ENCODE peak calls at places on chromosomes 5 and 9, in ten cellular contexts. C is HFF-Myc, P is IMR-90, Y is RWPE1, Q is cardiac muscle cell, L is Calu3, S is uterus, E is GM20000, X is AG04450, F is lower leg skin. Z is an unnamed sample.

GRCh38 chr9:88872171-88872946 is 118.9 kb upstream of the S1PR3 start:
- DNase-seq in C (no peak), P (no peak), Y (no peak), Q (peak), L (no peak), S (no peak), E (no peak), X (no peak), F (no peak), Z (no peak)

GRCh38 chr9:86368871-86369521 is 14.8 kb upstream of the TUT7 start:
- DNase-seq in C (no peak), P (peak), Y (peak), Q (no peak), L (no peak), S (no peak), E (no peak), X (peak), F (no peak), Z (no peak)

GRCh38 chr9:110332766-110333165 is 4.9 kb downstream of the TXNDC8 start:
- DNase-seq in C (no peak), P (no peak), Y (peak), Q (no peak), L (no peak), S (no peak), E (no peak), X (no peak), F (no peak), Z (no peak)

GRCh38 chr9:134502261-134503211 is 139.1 kb upstream of the COL5A1 start:
- DNase-seq in C (peak), P (peak), Y (peak), Q (peak), L (peak), S (peak), E (no peak), X (peak), F (no peak), Z (no peak)

GRCh38 chr5:4182144-4182543 is 586.5 kb downstream of the IRX1 start:
- DNase-seq in C (no peak), P (no peak), Y (no peak), Q (no peak), L (no peak), S (no peak), E (no peak), X (no peak), F (no peak), Z (no peak)

GRCh38 chr9:112355305-112355953 is 22.0 kb upstream of the PTBP3 start:
- DNase-seq in C (no peak), P (no peak), Y (no peak), Q (no peak), L (no peak), S (peak), E (peak), X (no peak), F (no peak), Z (no peak)

GRCh38 chr5:19314840-19315239 is 673.2 kb downstream of the CDH18 start:
- DNase-seq in C (no peak), P (no peak), Y (peak), Q (no peak), L (peak), S (no peak), E (no peak), X (no peak), F (peak), Z (no peak)

GRCh38 chr5:89301572-89302025 is 418.6 kb upstream of the MEF2C start:
- DNase-seq in C (no peak), P (no peak), Y (no peak), Q (no peak), L (no peak), S (no peak), E (no peak), X (no peak), F (no peak), Z (no peak)

GRCh38 chr5:132363431-132364112 is 5.9 kb upstream of the SLC22A5 start:
- DNase-seq in C (peak), P (peak), Y (peak), Q (no peak), L (peak), S (no peak), E (no peak), X (peak), F (peak), Z (no peak)

GRCh38 chr5:143629871-143630658 is 181.9 kb upstream of the HMHB1 start:
- DNase-seq in C (no peak), P (peak), Y (no peak), Q (peak), L (peak), S (no peak), E (no peak), X (no peak), F (no peak), Z (no peak)

GRCh38 chr9:79969866-79970265 is 398.1 kb downstream of the TLE4 start:
- DNase-seq in C (no peak), P (no peak), Y (no peak), Q (no peak), L (no peak), S (no peak), E (no peak), X (no peak), F (no peak), Z (no peak)

GRCh38 chr5:69416180-69416579 is 1.3 kb downstream of the MARVELD2 start:
- DNase-seq in C (no peak), P (no peak), Y (no peak), Q (no peak), L (no peak), S (no peak), E (no peak), X (no peak), F (no peak), Z (no peak)

GRCh38 chr5:13994606-13995336 is 50.3 kb upstream of the DNAH5 start:
- DNase-seq in C (no peak), P (peak), Y (no peak), Q (no peak), L (no peak), S (no peak), E (peak), X (peak), F (no peak), Z (no peak)

GRCh38 chr9:116377179-116377790 is 223.7 kb downstream of the PAPPA start:
- DNase-seq in C (peak), P (peak), Y (peak), Q (no peak), L (no peak), S (no peak), E (no peak), X (peak), F (no peak), Z (no peak)

GRCh38 chr9:97518909-97519307 is 17.4 kb downstream of the TMOD1 start:
- DNase-seq in C (peak), P (peak), Y (peak), Q (no peak), L (peak), S (peak), E (no peak), X (peak), F (peak), Z (no peak)

GRCh38 chr5:181217111-181217804 is 5.8 kb upstream of the TRIM41 start:
- DNase-seq in C (no peak), P (peak), Y (peak), Q (peak), L (peak), S (peak), E (peak), X (no peak), F (no peak), Z (peak)

GRCh38 chr9:105088088-105088487 is 156.4 kb upstream of the SLC44A1 start:
- DNase-seq in C (no peak), P (no peak), Y (no peak), Q (no peak), L (no peak), S (no peak), E (no peak), X (no peak), F (peak), Z (no peak)

GRCh38 chr5:79305706-79306105 is 69.8 kb downstream of the JMY start:
- DNase-seq in C (no peak), P (peak), Y (peak), Q (no peak), L (no peak), S (no peak), E (no peak), X (no peak), F (no peak), Z (no peak)

GRCh38 chr5:43231977-43232376 is 40.0 kb downstream of the NIM1K start:
- DNase-seq in C (no peak), P (no peak), Y (no peak), Q (no peak), L (peak), S (no peak), E (no peak), X (no peak), F (no peak), Z (no peak)

GRCh38 chr5:136811086-136811485 is 445.7 kb upstream of the TRPC7 start:
- DNase-seq in C (no peak), P (peak), Y (no peak), Q (no peak), L (no peak), S (no peak), E (no peak), X (no peak), F (no peak), Z (no peak)

GRCh38 chr9:106862115-106862945 is 636 bp upstream of the ZNF462 start:
- DNase-seq in C (no peak), P (peak), Y (peak), Q (peak), L (peak), S (peak), E (peak), X (no peak), F (no peak), Z (peak)

GRCh38 chr5:181235323-181235688 is 8.4 kb downstream of the RACK1 start:
- DNase-seq in C (no peak), P (no peak), Y (no peak), Q (no peak), L (no peak), S (no peak), E (no peak), X (no peak), F (no peak), Z (no peak)

GRCh38 chr9:14741369-14741768 is 18.8 kb upstream of the CER1 start:
- DNase-seq in C (no peak), P (no peak), Y (no peak), Q (no peak), L (no peak), S (no peak), E (peak), X (no peak), F (no peak), Z (no peak)

GRCh38 chr5:140038373-140038957 is 4.6 kb downstream of the NRG2 start:
- DNase-seq in C (no peak), P (peak), Y (peak), Q (peak), L (no peak), S (no peak), E (peak), X (peak), F (no peak), Z (no peak)

GRCh38 chr5:107414802-107415201 is 255.9 kb downstream of the EFNA5 start:
- DNase-seq in C (no peak), P (no peak), Y (no peak), Q (peak), L (no peak), S (no peak), E (no peak), X (no peak), F (no peak), Z (no peak)

GRCh38 chr5:139652788-139653241 is 4.7 kb downstream of the CXXC5 start:
- DNase-seq in C (no peak), P (no peak), Y (no peak), Q (no peak), L (no peak), S (no peak), E (peak), X (no peak), F (no peak), Z (no peak)

GRCh38 chr5:141941307-141941706 is 16.7 kb downstream of the PCDH12 start:
- DNase-seq in C (peak), P (no peak), Y (peak), Q (no peak), L (no peak), S (no peak), E (no peak), X (no peak), F (no peak), Z (no peak)

GRCh38 chr9:122767821-122768220 is 20.9 kb upstream of the OR5C1 start:
- DNase-seq in C (no peak), P (no peak), Y (no peak), Q (no peak), L (no peak), S (no peak), E (no peak), X (no peak), F (no peak), Z (no peak)

GRCh38 chr9:34685591-34685990 is 5.5 kb downstream of the CCL19 start:
- DNase-seq in C (no peak), P (no peak), Y (no peak), Q (no peak), L (no peak), S (no peak), E (no peak), X (no peak), F (no peak), Z (no peak)

GRCh38 chr5:81125959-81126358 is 107.2 kb upstream of the CKMT2 start:
- DNase-seq in C (no peak), P (peak), Y (no peak), Q (no peak), L (no peak), S (no peak), E (no peak), X (no peak), F (no peak), Z (no peak)

GRCh38 chr5:137747848-137748247 is 6.3 kb downstream of the HNRNPA0 start:
- DNase-seq in C (no peak), P (no peak), Y (no peak), Q (no peak), L (no peak), S (no peak), E (no peak), X (no peak), F (no peak), Z (no peak)

GRCh38 chr5:108727639-108728565 is 19.8 kb upstream of the FER start:
- DNase-seq in C (peak), P (peak), Y (peak), Q (peak), L (peak), S (peak), E (peak), X (peak), F (peak), Z (peak)

GRCh38 chr5:82287625-82288024 is 9.5 kb upstream of the RPS23 start:
- DNase-seq in C (no peak), P (no peak), Y (no peak), Q (no peak), L (no peak), S (no peak), E (no peak), X (no peak), F (no peak), Z (no peak)

GRCh38 chr9:133195029-133195428 is 14.0 kb downstream of the OBP2B start:
- DNase-seq in C (no peak), P (no peak), Y (no peak), Q (no peak), L (no peak), S (no peak), E (no peak), X (no peak), F (no peak), Z (no peak)

GRCh38 chr9:123049589-123050222 is 16.2 kb downstream of the GPR21 start:
- DNase-seq in C (peak), P (peak), Y (peak), Q (no peak), L (no peak), S (peak), E (no peak), X (no peak), F (no peak), Z (no peak)

GRCh38 chr5:141779642-141780041 is 97.6 kb upstream of the ARAP3 start:
- DNase-seq in C (peak), P (peak), Y (peak), Q (no peak), L (peak), S (peak), E (no peak), X (no peak), F (no peak), Z (no peak)

DNA sequence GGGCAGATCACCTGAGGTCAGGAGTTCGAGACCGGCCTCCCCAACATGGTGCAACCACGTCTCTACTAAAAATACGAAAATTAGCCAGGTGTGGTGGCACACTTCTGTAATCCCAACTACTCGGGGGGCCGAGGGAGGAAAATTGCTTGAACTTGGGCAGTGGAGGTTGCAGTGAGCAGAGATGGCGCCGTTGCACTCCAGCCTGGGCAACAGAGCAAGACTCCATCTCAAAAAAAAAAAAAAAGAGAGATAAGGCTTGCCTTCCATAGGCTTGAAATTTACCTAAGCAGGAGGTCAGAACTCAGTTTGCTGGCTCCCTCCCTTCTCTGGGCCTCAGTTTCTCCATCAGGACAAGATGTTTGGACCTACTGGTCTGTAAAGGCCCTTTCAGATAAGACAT is 1.3 kb downstream of the SPOUT1 start:
- DNase-seq in C (no peak), P (no peak), Y (no peak), Q (no peak), L (no peak), S (no peak), E (no peak), X (no peak), F (no peak), Z (no peak)
- TF ChIP-seq CTCF in C (no peak), P (no peak), Y (no peak), Q (no peak), L (no peak), S (no peak), E (no peak), X (no peak), F (no peak), Z (no peak)

GRCh38 chr5:147565524-147565923 is 55.7 kb upstream of the DPYSL3 start:
- DNase-seq in C (no peak), P (peak), Y (peak), Q (no peak), L (no peak), S (no peak), E (no peak), X (no peak), F (no peak), Z (no peak)

GRCh38 chr5:147568710-147569109 is 58.8 kb upstream of the DPYSL3 start:
- DNase-seq in C (no peak), P (no peak), Y (no peak), Q (no peak), L (no peak), S (no peak), E (no peak), X (no peak), F (no peak), Z (no peak)

GRCh38 chr5:147573171-147573570 is 63.3 kb upstream of the DPYSL3 start:
- DNase-seq in C (no peak), P (no peak), Y (no peak), Q (no peak), L (no peak), S (no peak), E (no peak), X (no peak), F (no peak), Z (no peak)

DNA sequence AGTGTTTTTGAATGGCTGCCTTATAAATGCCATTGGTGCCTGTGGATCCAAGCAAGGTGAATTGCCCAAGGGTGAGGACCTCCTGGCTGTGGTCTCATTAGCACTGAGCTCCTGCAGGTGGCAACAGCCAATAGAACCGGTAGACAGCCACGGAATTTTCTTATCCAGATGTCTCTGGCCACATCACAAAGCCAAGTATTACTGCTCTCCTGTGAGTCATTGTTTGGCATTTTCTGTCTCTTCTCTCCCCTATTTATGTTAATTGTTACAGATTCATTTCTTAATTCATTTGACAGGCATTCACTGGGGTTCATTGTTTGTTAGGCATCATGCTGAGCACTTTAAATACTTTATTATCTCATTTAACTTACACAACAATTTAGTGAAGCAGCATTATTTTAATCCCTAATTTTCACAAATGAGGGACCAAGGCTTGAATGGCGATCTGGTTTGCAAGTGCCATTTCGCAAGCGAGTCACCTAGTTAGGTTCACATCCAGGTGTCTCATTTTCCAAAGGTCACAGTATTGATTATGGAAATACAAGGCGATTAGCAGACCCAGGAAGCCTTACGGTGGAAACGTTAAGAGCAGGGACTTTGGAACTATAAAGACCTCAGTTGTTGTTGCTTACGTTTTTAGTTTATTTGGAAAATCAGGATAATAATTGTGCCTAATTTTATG is 58.2 kb upstream of the DPYSL3 start:
- DNase-seq in C (peak), P (peak), Y (peak), Q (no peak), L (peak), S (no peak), E (no peak), X (peak), F (no peak), Z (no peak)
- TF ChIP-seq CTCF in C (no peak), P (no peak), Y (no peak), Q (no peak), L (no peak), S (no peak), E (no peak), X (no peak), F (no peak), Z (no peak)

DNA sequence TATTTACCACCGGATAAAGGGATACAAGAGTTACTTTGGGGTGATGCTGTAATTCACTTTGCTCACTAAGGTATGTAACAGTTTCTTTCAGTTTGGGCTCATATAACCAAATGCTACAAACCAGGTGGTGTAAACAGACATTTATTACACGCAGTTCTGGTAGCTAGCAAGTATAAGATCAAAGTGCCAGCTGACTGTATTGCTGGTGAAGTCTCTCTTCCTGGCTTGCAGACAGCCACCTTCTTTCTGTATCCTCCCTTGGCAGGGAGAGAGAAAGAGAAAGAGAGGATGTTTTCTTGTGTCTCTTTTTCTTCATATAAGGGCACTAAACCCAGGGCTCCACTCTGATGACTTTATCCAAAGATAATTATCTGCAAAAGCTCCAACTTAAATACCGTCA is 552.5 kb upstream of the FTMT start:
- DNase-seq in C (no peak), P (no peak), Y (no peak), Q (no peak), L (no peak), S (no peak), E (no peak), X (no peak), F (no peak), Z (no peak)
- TF ChIP-seq CTCF in C (no peak), P (no peak), Y (no peak), Q (no peak), L (no peak), S (no peak), E (no peak), X (no peak), F (no peak), Z (no peak)

DNA sequence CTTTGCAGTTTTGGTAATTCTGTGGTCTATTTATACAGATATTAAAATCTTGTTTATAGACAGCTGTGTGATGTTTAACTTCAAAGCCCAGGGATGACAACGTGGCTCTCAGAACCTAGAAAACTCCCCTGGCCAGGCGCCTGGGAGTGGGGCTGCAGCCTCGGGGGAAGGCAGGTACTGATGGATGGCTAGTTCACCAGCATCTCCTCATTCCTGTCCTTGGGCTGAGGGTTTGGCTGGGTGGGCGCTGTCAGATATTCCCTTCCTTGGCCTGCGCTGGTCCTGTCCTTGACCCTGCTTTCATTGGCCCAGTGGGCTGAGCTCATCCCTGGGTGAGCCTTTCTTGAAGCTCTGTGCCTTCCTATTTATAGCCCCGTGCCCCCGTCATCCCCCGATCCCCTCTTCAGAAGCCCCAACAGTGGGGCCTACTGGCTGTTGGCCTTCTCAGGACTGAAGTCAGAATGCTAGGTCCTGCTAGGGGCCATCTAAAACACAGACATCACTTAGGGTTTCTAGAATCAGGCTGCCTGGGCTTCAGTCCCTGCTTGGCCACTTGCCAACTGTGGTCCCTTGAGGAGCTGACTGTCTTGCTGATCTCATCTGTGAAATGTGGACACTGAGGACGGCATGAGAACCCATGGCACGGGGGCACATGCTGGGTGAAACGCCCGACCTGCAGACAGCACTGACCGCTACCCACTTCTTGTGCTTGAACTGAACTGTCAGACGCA is 20.9 kb downstream of the SH3GLB2 start:
- DNase-seq in C (no peak), P (no peak), Y (no peak), Q (peak), L (no peak), S (peak), E (no peak), X (no peak), F (no peak), Z (no peak)
- TF ChIP-seq CTCF in C (no peak), P (no peak), Y (peak), Q (no peak), L (no peak), S (no peak), E (no peak), X (no peak), F (no peak), Z (peak)

Z was measured in neural crest cell.